ENCODE peak calls at places on chromosomes 4 and X, in nine cellular contexts. O is transverse colon, N is thoracic aorta, J is PC-3, W is kidney epithelial cell, G is left lung, U is neuronal stem cell, A is breast epithelium, M is body of pancreas. R is an unnamed sample. For H3K27me3, the result is how much of the 10 kb centered on the place peaks cover.

GRCh38 chrX:14083783-14084182 is 54.1 kb upstream of the GEMIN8 start:
- DNase-seq in O (no peak), N (no peak), J (no peak), W (no peak), G (no peak), U (no peak), A (no peak), M (no peak), R (no peak)

GRCh38 chr4:148192526-148192925 is 249.7 kb downstream of the NR3C2 start:
- DNase-seq in O (peak), N (no peak), J (no peak), W (no peak), G (no peak), U (no peak), A (no peak), M (no peak), R (no peak)

GRCh38 chr4:172726001-172726423 is 442.6 kb upstream of the GALNT7 start:
- DNase-seq in O (peak), N (no peak), J (peak), W (no peak), G (no peak), U (no peak), A (no peak), M (no peak), R (no peak)

GRCh38 chrX:150185766-150186165 is 177.4 kb upstream of the MAMLD1 start:
- DNase-seq in O (no peak), N (no peak), J (no peak), W (no peak), G (no peak), U (no peak), A (no peak), M (no peak), R (no peak)

GRCh38 chr4:151624606-151625565 is 135.9 kb downstream of the GATB start:
- DNase-seq in O (no peak), N (no peak), J (no peak), W (no peak), G (no peak), U (no peak), A (no peak), M (no peak), R (peak)

GRCh38 chrX:77436271-77436670 is 10.9 kb upstream of the FGF16 start:
- DNase-seq in O (no peak), N (no peak), J (no peak), W (no peak), G (no peak), U (no peak), A (no peak), M (no peak), R (no peak)

GRCh38 chr4:177339794-177340374 is 30.2 kb downstream of the NEIL3 start:
- DNase-seq in O (no peak), N (no peak), J (peak), W (no peak), G (no peak), U (no peak), A (no peak), M (no peak), R (no peak)

GRCh38 chrX:22047470-22047869 is 15.3 kb downstream of the PHEX start:
- DNase-seq in O (no peak), N (no peak), J (no peak), W (no peak), G (no peak), U (no peak), A (no peak), M (no peak), R (no peak)

GRCh38 chr4:60201052-60201673 is 999.0 kb upstream of the ADGRL3 start:
- DNase-seq in O (peak), N (no peak), J (peak), W (peak), G (no peak), U (peak), A (no peak), M (peak), R (no peak)

GRCh38 chr4:107709916-107710315 is 10.1 kb downstream of the PAPSS1 start:
- DNase-seq in O (no peak), N (no peak), J (peak), W (no peak), G (no peak), U (no peak), A (no peak), M (no peak), R (no peak)

GRCh38 chrX:40009462-40009851 is 88.3 kb downstream of the BCOR start:
- DNase-seq in O (no peak), N (no peak), J (no peak), W (no peak), G (peak), U (no peak), A (no peak), M (no peak), R (no peak)

GRCh38 chrX:73943572-73943899 is 360.4 kb upstream of the ZCCHC13 start:
- DNase-seq in O (no peak), N (no peak), J (no peak), W (no peak), G (no peak), U (no peak), A (no peak), M (no peak), R (no peak)
- H3K4me3 ChIP-seq in O (peak), N (peak), J (peak), W (peak), G (peak), U (no peak), A (peak), M (no peak), R (peak)

GRCh38 chr4:154740462-154740861 is 3.3 kb upstream of the LRAT start:
- DNase-seq in O (no peak), N (no peak), J (no peak), W (no peak), G (peak), U (no peak), A (no peak), M (no peak), R (no peak)

GRCh38 chr4:154743683-154744340 is at the start of gene LRAT:
- DNase-seq in O (peak), N (no peak), J (peak), W (no peak), G (peak), U (no peak), A (peak), M (peak), R (peak)

GRCh38 chr4:154744341-154744948 is 645 bp downstream of the LRAT start:
- DNase-seq in O (no peak), N (no peak), J (no peak), W (no peak), G (peak), U (no peak), A (no peak), M (peak), R (no peak)

GRCh38 chr4:154741131-154741530 is 2.7 kb upstream of the LRAT start:
- DNase-seq in O (no peak), N (no peak), J (no peak), W (no peak), G (no peak), U (no peak), A (no peak), M (no peak), R (no peak)

GRCh38 chr4:154741877-154742851 is 1.6 kb upstream of the LRAT start:
- DNase-seq in O (no peak), N (no peak), J (no peak), W (no peak), G (peak), U (peak), A (no peak), M (no peak), R (no peak)
- H3K27me3 ChIP-seq in O (half or more), N (under half), J (under half), W (under half), G (half or more), U (half or more), A (under half), M (under half), R (under half)

GRCh38 chr4:89800527-89801103 is 36.3 kb downstream of the SNCA start:
- DNase-seq in O (no peak), N (no peak), J (peak), W (no peak), G (no peak), U (no peak), A (no peak), M (no peak), R (no peak)
- H3K4me3 ChIP-seq in O (no peak), N (no peak), J (peak), W (no peak), G (no peak), U (no peak), A (no peak), M (no peak), R (no peak)

GRCh38 chr4:1045595-1046201 is 34.3 kb downstream of the FGFRL1 start:
- DNase-seq in O (no peak), N (no peak), J (no peak), W (no peak), G (peak), U (no peak), A (no peak), M (no peak), R (no peak)

GRCh38 chr4:1048781-1049590 is 37.6 kb downstream of the FGFRL1 start:
- DNase-seq in O (no peak), N (no peak), J (no peak), W (no peak), G (peak), U (no peak), A (no peak), M (no peak), R (no peak)

GRCh38 chr4:1047976-1048780 is 36.8 kb downstream of the FGFRL1 start:
- DNase-seq in O (peak), N (no peak), J (no peak), W (no peak), G (peak), U (no peak), A (no peak), M (peak), R (no peak)

GRCh38 chr4:1045193-1045594 is 33.8 kb downstream of the FGFRL1 start:
- DNase-seq in O (no peak), N (peak), J (no peak), W (no peak), G (peak), U (no peak), A (no peak), M (no peak), R (no peak)

DNA sequence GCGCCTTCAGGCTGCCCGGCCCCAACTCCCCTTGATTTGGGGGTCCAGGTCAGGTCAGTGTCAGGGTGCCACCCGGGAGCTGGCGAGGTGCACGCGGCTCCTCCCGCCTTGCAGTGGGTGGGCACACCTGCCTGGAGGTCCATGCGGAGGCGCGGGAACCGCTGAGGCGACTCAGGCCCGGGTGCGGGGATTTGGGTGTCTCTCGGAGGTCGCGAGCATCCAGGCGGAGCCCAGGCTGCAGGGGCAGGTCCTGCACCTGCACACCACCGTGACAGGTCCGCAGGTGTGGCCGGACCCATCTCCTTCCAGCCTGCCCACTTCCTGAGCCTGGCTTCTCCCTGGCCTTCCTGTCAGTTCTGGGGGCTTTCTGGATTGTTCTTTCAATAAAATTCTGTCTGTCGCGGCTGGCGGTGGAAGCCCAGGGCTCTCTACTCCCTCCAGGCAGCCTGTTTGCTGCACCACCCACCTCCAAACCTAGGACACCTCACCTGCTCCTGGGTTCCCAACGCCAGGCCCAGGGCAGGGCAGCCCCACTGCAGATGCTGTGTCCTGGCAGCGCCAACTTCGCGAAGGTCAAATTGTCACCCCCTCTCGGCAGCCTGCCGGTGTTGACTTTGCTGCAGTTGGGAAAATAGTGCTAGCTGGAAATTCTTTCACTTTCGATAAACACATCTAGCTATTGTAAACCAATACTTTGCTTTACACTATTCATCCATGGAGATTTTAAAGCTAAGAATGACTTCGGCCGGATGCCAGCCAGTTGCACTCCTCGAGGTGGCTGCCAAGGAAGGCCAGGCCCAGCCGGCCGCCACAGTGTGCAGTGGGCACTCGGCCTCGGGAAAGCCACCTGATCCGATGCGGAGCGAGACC is 35.9 kb downstream of the FGFRL1 start:
- DNase-seq in O (peak), N (peak), J (no peak), W (no peak), G (peak), U (no peak), A (no peak), M (peak), R (peak)
- H3K27me3 ChIP-seq in O (half or more), N (under half), J (under half), W (under half), G (half or more), U (under half), A (under half), M (under half), R (under half)

GRCh38 chr4:77009511-77010120 is 60.1 kb downstream of the SEPTIN11 start:
- DNase-seq in O (no peak), N (no peak), J (no peak), W (no peak), G (no peak), U (no peak), A (no peak), M (no peak), R (no peak)

GRCh38 chr4:77012726-77013125 is 63.1 kb downstream of the CCNI start:
- DNase-seq in O (no peak), N (no peak), J (no peak), W (no peak), G (no peak), U (no peak), A (no peak), M (no peak), R (no peak)

GRCh38 chr4:77007358-77008230 is 58.0 kb downstream of the SEPTIN11 start:
- DNase-seq in O (no peak), N (no peak), J (peak), W (no peak), G (no peak), U (no peak), A (no peak), M (no peak), R (peak)

GRCh38 chr4:77014256-77014655 is 61.5 kb downstream of the CCNI start:
- DNase-seq in O (no peak), N (no peak), J (no peak), W (no peak), G (no peak), U (no peak), A (no peak), M (no peak), R (no peak)

DNA sequence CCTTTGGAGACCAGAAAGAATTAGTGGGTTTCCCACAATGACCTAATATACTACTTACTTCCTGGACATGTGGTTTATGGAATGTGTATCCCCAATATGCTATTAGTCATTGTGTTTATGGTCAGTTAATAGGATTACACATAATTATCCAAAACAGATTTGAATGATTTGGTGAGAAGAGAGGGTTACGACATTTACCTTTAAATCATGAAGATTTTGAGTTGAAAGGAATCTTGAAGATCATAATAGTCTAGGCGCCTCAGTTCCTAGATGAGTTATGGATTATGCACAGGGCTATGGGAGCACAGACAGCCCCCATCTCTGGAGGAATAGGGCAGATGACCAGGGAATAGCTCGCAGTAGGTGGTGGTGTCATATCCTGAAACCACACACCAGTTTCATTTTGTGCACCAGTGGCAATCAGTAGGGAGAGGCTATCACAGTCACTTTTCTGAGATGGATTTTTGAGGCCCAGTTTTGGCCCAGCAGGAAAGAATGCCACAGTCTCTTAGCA is 61.3 kb downstream of the SEPTIN11 start:
- DNase-seq in O (no peak), N (no peak), J (peak), W (no peak), G (no peak), U (no peak), A (no peak), M (no peak), R (no peak)
- H3K4me3 ChIP-seq in O (no peak), N (no peak), J (peak), W (no peak), G (no peak), U (no peak), A (no peak), M (no peak), R (no peak)

GRCh38 chrX:70444326-70445196 is at the start of gene DLG3:
- DNase-seq in O (no peak), N (no peak), J (peak), W (no peak), G (peak), U (no peak), A (no peak), M (peak), R (no peak)

GRCh38 chrX:70449457-70449966 is 4.9 kb downstream of the DLG3 start:
- DNase-seq in O (no peak), N (no peak), J (no peak), W (no peak), G (peak), U (no peak), A (no peak), M (no peak), R (no peak)

GRCh38 chrX:70446380-70447350 is 2.0 kb downstream of the DLG3 start:
- DNase-seq in O (no peak), N (no peak), J (no peak), W (no peak), G (no peak), U (no peak), A (no peak), M (no peak), R (no peak)

GRCh38 chrX:70445197-70445656 is 592 bp downstream of the DLG3 start:
- DNase-seq in O (no peak), N (no peak), J (no peak), W (no peak), G (no peak), U (no peak), A (no peak), M (no peak), R (no peak)

GRCh38 chrX:70445876-70446275 is 1.2 kb downstream of the DLG3 start:
- DNase-seq in O (no peak), N (no peak), J (no peak), W (no peak), G (no peak), U (no peak), A (no peak), M (no peak), R (no peak)
- H3K27me3 ChIP-seq in O (under half), N (under half), J (under half), W (under half), G (under half), U (under half), A (half or more), M (under half), R (under half)

DNA sequence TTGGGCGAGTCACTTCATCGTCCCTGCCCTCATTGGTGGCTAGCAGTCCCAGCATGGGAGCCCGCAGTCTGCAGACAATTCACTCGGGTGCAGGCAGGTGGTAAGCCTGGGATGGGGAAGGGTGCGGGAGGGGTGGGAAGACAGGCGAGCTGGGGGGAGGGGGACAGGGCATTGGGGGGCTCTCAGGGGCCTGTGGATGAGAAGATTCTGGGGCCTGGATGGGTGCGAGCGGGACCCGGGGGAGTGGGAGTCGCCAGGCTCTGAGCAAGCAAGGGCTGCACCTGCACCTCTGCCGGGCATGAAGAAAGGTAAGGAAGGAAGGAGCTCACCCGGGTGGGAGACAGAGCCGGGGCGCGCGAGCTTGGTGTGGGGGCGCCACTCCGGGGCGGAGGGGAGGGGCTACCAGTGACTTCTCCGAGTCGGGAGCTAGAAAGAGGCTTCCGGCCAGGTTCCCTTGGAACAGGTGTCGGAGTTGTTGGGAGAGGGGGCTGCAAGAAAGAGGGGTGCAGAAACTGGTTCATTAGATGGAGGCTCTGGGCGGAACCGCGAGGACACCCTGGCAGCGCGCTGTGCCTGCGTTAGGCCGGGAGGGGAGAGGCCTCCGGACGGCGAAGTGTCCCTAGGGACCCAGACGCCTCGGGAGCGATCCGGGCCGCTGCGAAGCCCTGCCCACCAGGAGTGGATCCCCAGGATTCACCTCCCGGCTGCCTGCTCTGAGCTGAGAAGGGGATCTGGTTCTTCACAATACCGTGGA is 103.4 kb upstream of the PDLIM3 start:
- DNase-seq in O (no peak), N (no peak), J (no peak), W (no peak), G (peak), U (no peak), A (no peak), M (no peak), R (no peak)
- H3K4me3 ChIP-seq in O (no peak), N (peak), J (no peak), W (no peak), G (no peak), U (no peak), A (peak), M (no peak), R (peak)

GRCh38 chr4:3489451-3489962 is 26.4 kb downstream of the DOK7 start:
- DNase-seq in O (no peak), N (no peak), J (no peak), W (no peak), G (no peak), U (no peak), A (no peak), M (no peak), R (no peak)
- H3K27me3 ChIP-seq in O (half or more), N (under half), J (under half), W (under half), G (half or more), U (under half), A (under half), M (under half), R (under half)

DNA sequence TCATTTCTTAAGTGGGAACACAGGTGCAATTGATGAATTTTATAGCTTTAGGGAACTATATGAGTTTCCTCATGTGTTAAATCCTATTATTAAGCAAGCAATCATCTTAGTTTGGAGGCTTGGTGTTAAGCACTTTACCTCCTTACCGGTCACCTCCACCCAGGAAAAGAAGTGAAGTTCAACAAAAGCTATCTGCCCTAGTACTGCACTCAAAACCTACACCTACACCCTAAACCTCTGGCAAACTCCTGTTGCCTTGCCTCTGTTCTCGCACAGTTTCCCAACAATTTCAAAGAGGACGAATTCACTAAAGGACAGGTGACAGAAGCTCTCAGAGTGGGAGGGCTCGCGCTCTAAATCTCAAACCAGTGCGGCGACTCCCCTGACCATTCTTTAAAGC is 85.7 kb upstream of the TENT5D start:
- DNase-seq in O (no peak), N (no peak), J (no peak), W (no peak), G (no peak), U (no peak), A (no peak), M (no peak), R (no peak)
- H3K4me3 ChIP-seq in O (no peak), N (peak), J (peak), W (peak), G (peak), U (peak), A (peak), M (no peak), R (peak)

GRCh38 chrX:1928805-1929204 is 313.9 kb downstream of the ASMT start:
- DNase-seq in O (no peak), N (no peak), J (no peak), W (no peak), G (no peak), U (no peak), A (no peak), M (no peak), R (no peak)
- H3K27me3 ChIP-seq in O (under half), N (under half), J (under half), W (under half), G (under half), U (under half), A (under half), M (under half), R (under half)